ENCODE peak calls at places on chromosomes 5 and 9, in six cellular contexts. X, F, V, K, W and A are unnamed samples.
A peak's percentile ranks its signal among the peaks of the same experiment; 100 is the strongest.

GRCh38 chr9:124012368-124013262 is 1.0 kb downstream of the LHX2 start:
- DNase-seq in X (no peak), F (no peak), V (no peak), K (no peak), W (peak; percentile 49), A (no peak)

GRCh38 chr5:142388696-142389095 is 63.9 kb upstream of the SPRY4 start:
- DNase-seq in X (no peak), F (no peak), V (no peak), K (no peak), W (no peak), A (no peak)

GRCh38 chr5:135213034-135213386 is 179.0 kb upstream of the PITX1 start:
- DNase-seq in X (no peak), F (no peak), V (no peak), K (no peak), W (no peak), A (no peak)

GRCh38 chr5:115685966-115686691 is 60.3 kb upstream of the TMED7 start:
- DNase-seq in X (no peak), F (no peak), V (peak; percentile 27), K (no peak), W (no peak), A (no peak)

GRCh38 chr5:6319116-6319515 is 59.2 kb downstream of the MED10 start:
- DNase-seq in X (no peak), F (no peak), V (no peak), K (no peak), W (no peak), A (no peak)

GRCh38 chr5:324736-325612 is 3.5 kb downstream of the AHRR start:
- DNase-seq in X (no peak), F (no peak), V (no peak), K (no peak), W (no peak), A (no peak)

GRCh38 chr5:164204338-164204946 is 699.0 kb downstream of the MAT2B start:
- DNase-seq in X (peak; percentile 58), F (no peak), V (no peak), K (no peak), W (no peak), A (no peak)

GRCh38 chr9:72871685-72872084 is 81.2 kb downstream of the ALDH1A1 start:
- DNase-seq in X (no peak), F (peak; percentile 12), V (no peak), K (peak; percentile 60), W (peak; percentile 7), A (no peak)

GRCh38 chr9:86891091-86891490 is 56.2 kb downstream of the GAS1 start:
- DNase-seq in X (no peak), F (no peak), V (no peak), K (no peak), W (no peak), A (no peak)

GRCh38 chr9:18059447-18059846 is 414.5 kb upstream of the ADAMTSL1 start:
- DNase-seq in X (no peak), F (no peak), V (no peak), K (no peak), W (no peak), A (no peak)

GRCh38 chr9:35500130-35500748 is 10.3 kb downstream of the RUSC2 start:
- DNase-seq in X (no peak), F (no peak), V (no peak), K (no peak), W (no peak), A (no peak)

GRCh38 chr9:108710424-108710823 is 145.4 kb downstream of the ACTL7B start:
- DNase-seq in X (no peak), F (no peak), V (no peak), K (no peak), W (no peak), A (no peak)

GRCh38 chr9:111978616-111979015 is 82.0 kb downstream of the UGCG start:
- DNase-seq in X (no peak), F (no peak), V (no peak), K (no peak), W (no peak), A (no peak)

GRCh38 chr9:35142037-35142436 is 19.8 kb upstream of the UNC13B start:
- DNase-seq in X (no peak), F (no peak), V (no peak), K (no peak), W (no peak), A (no peak)

GRCh38 chr9:87069690-87070089 is 122.4 kb upstream of the GAS1 start:
- DNase-seq in X (no peak), F (no peak), V (no peak), K (no peak), W (no peak), A (no peak)

GRCh38 chr5:74684900-74685851 is at the start of gene HEXB:
- DNase-seq in X (peak; percentile 76), F (peak; percentile 72), V (peak; percentile 57), K (peak; percentile 83), W (peak; percentile 86), A (peak; percentile 88)

GRCh38 chr5:2887401-2888348 is 136.2 kb upstream of the IRX2 start:
- DNase-seq in X (no peak), F (no peak), V (no peak), K (no peak), W (no peak), A (no peak)

GRCh38 chr9:130599625-130600024 is 20.2 kb downstream of the FUBP3 start:
- DNase-seq in X (no peak), F (no peak), V (no peak), K (no peak), W (no peak), A (peak; percentile 32)

GRCh38 chr5:122375801-122376200 is 63.8 kb downstream of the SNCAIP start:
- DNase-seq in X (no peak), F (no peak), V (no peak), K (no peak), W (no peak), A (no peak)

GRCh38 chr9:71485306-71485705 is 283.0 kb downstream of the CEMIP2 start:
- DNase-seq in X (no peak), F (no peak), V (no peak), K (no peak), W (no peak), A (no peak)

GRCh38 chr9:98804083-98804482 is 3.4 kb upstream of the GALNT12 start:
- DNase-seq in X (no peak), F (no peak), V (no peak), K (no peak), W (no peak), A (no peak)

GRCh38 chr9:69317894-69318293 is 7.1 kb upstream of the ENTREP1 start:
- DNase-seq in X (no peak), F (no peak), V (no peak), K (no peak), W (peak; percentile 47), A (no peak)

GRCh38 chr9:35518212-35518917 is 28.5 kb downstream of the RUSC2 start:
- DNase-seq in X (no peak), F (peak; percentile 90), V (no peak), K (no peak), W (no peak), A (no peak)

GRCh38 chr5:6660704-6661103 is 27.5 kb downstream of the SRD5A1 start:
- DNase-seq in X (no peak), F (no peak), V (no peak), K (no peak), W (peak; percentile 17), A (no peak)

GRCh38 chr9:2466703-2467102 is 154.9 kb upstream of the VLDLR start:
- DNase-seq in X (no peak), F (no peak), V (no peak), K (no peak), W (no peak), A (no peak)

GRCh38 chr5:10352404-10353240 is 873 bp upstream of the MARCHF6 start:
- DNase-seq in X (no peak), F (no peak), V (peak; percentile 65), K (no peak), W (no peak), A (peak; percentile 94)

GRCh38 chr5:170195876-170196275 is 36.9 kb upstream of the C5orf58 start:
- DNase-seq in X (no peak), F (no peak), V (no peak), K (no peak), W (no peak), A (no peak)

GRCh38 chr5:1667648-1668140 is 131.9 kb downstream of the MRPL36 start:
- DNase-seq in X (no peak), F (no peak), V (no peak), K (no peak), W (no peak), A (no peak)

GRCh38 chr5:74865293-74865798 is 841 bp downstream of the FAM169A start:
- DNase-seq in X (no peak), F (no peak), V (no peak), K (no peak), W (no peak), A (no peak)

GRCh38 chr5:132388244-132389050 is 18.9 kb downstream of the SLC22A5 start:
- DNase-seq in X (no peak), F (peak; percentile 37), V (no peak), K (no peak), W (no peak), A (no peak)

GRCh38 chr5:125655156-125655555 is 768.1 kb upstream of the GRAMD2B start:
- DNase-seq in X (peak; percentile 58), F (no peak), V (no peak), K (peak; percentile 5), W (no peak), A (no peak)

GRCh38 chr5:5900350-5900749 is 477.9 kb downstream of the ICE1 start:
- DNase-seq in X (no peak), F (no peak), V (no peak), K (no peak), W (no peak), A (no peak)

GRCh38 chr9:4792054-4792571 is 631 bp upstream of the RCL1 start:
- DNase-seq in X (no peak), F (no peak), V (peak; percentile 72), K (no peak), W (no peak), A (peak; percentile 48)